ENCODE peak calls at places on chromosomes 5 and 9, in four cellular contexts. One of them, this sample, is unnamed.

GRCh38 chr9:94979904-94980507 is 253.5 kb downstream of the AOPEP start:
- DNase-seq in HCT116: no peak
- DNase-seq in epithelial cell of prostate: no peak
- DNase-seq in aorta: no peak
- DNase-seq in this sample: no peak

GRCh38 chr9:123724211-123724831 is 205.6 kb downstream of the DENND1A start:
- DNase-seq in epithelial cell of prostate: no peak
- DNase-seq in HCT116: no peak
- DNase-seq in aorta: no peak
- DNase-seq in this sample: no peak

GRCh38 chr9:120009856-120010255 is 570.1 kb downstream of the CDK5RAP2 start:
- DNase-seq in HCT116: no peak
- DNase-seq in aorta: no peak
- DNase-seq in epithelial cell of prostate: no peak
- DNase-seq in this sample: no peak

GRCh38 chr9:134366223-134367031 is 40.2 kb downstream of the RXRA start:
- DNase-seq in HCT116: no peak
- DNase-seq in epithelial cell of prostate: no peak
- DNase-seq in aorta: peak; percentile 94
- DNase-seq in this sample: no peak

GRCh38 chr9:18260527-18260926 is 213.4 kb upstream of the ADAMTSL1 start:
- DNase-seq in epithelial cell of prostate: no peak
- DNase-seq in aorta: no peak
- DNase-seq in HCT116: no peak
- DNase-seq in this sample: no peak

GRCh38 chr9:69548676-69549075 is 123.5 kb downstream of the APBA1 start:
- DNase-seq in epithelial cell of prostate: no peak
- DNase-seq in aorta: no peak
- DNase-seq in HCT116: no peak
- DNase-seq in this sample: no peak

GRCh38 chr9:20496328-20496727 is 126.0 kb downstream of the MLLT3 start:
- DNase-seq in aorta: no peak
- DNase-seq in HCT116: no peak
- DNase-seq in epithelial cell of prostate: no peak
- DNase-seq in this sample: no peak

GRCh38 chr5:98414938-98415337 is 358.5 kb upstream of the RGMB start:
- DNase-seq in aorta: no peak
- DNase-seq in epithelial cell of prostate: peak; percentile 84
- DNase-seq in HCT116: no peak
- DNase-seq in this sample: no peak

GRCh38 chr5:142976861-142977260 is 206.7 kb downstream of the ARHGAP26 start:
- DNase-seq in epithelial cell of prostate: no peak
- DNase-seq in HCT116: no peak
- DNase-seq in aorta: no peak
- DNase-seq in this sample: no peak

GRCh38 chr9:109555215-109555614 is 57.1 kb upstream of the PTPN3 start:
- DNase-seq in HCT116: no peak
- DNase-seq in aorta: no peak
- DNase-seq in epithelial cell of prostate: no peak
- DNase-seq in this sample: no peak

GRCh38 chr5:109852371-109853160 is 162.8 kb downstream of the MAN2A1 start:
- DNase-seq in epithelial cell of prostate: no peak
- DNase-seq in HCT116: no peak
- DNase-seq in aorta: no peak
- DNase-seq in this sample: no peak

GRCh38 chr9:112080831-112081542 is 94.1 kb downstream of the SUSD1 start:
- DNase-seq in HCT116: no peak
- DNase-seq in epithelial cell of prostate: peak; percentile 73
- DNase-seq in aorta: no peak
- DNase-seq in this sample: no peak

GRCh38 chr9:112084334-112084733 is 90.8 kb downstream of the SUSD1 start:
- DNase-seq in HCT116: no peak
- DNase-seq in epithelial cell of prostate: no peak
- DNase-seq in aorta: no peak
- DNase-seq in this sample: no peak

GRCh38 chr9:112084907-112085306 is 90.2 kb downstream of the SUSD1 start:
- DNase-seq in epithelial cell of prostate: no peak
- DNase-seq in HCT116: no peak
- DNase-seq in aorta: no peak
- DNase-seq in this sample: no peak

GRCh38 chr9:112078432-112078831 is 96.7 kb downstream of the SUSD1 start:
- DNase-seq in epithelial cell of prostate: no peak
- DNase-seq in HCT116: no peak
- DNase-seq in aorta: no peak
- DNase-seq in this sample: no peak

GRCh38 chr9:112081918-112082729 is 93.0 kb downstream of the SUSD1 start:
- DNase-seq in epithelial cell of prostate: no peak
- DNase-seq in aorta: no peak
- DNase-seq in HCT116: no peak
- DNase-seq in this sample: no peak
- H3K27ac ChIP-seq in epithelial cell of prostate: peak overlapping the region; percentile 65
- H3K27ac ChIP-seq in aorta: no peak overlapping the region
- H3K27ac ChIP-seq in HCT116: no peak overlapping the region
- H3K27ac ChIP-seq in this sample: no peak overlapping the region

GRCh38 chr9:80163889-80164288 is 592.1 kb downstream of the TLE4 start:
- DNase-seq in HCT116: no peak
- DNase-seq in epithelial cell of prostate: no peak
- DNase-seq in aorta: no peak
- DNase-seq in this sample: no peak
- H3K27ac ChIP-seq in HCT116: no peak overlapping the region
- H3K27ac ChIP-seq in epithelial cell of prostate: no peak overlapping the region
- H3K27ac ChIP-seq in aorta: no peak overlapping the region
- H3K27ac ChIP-seq in this sample: no peak overlapping the region

GRCh38 chr5:150490296-150490669 is 17.6 kb upstream of the NDST1 start:
- DNase-seq in epithelial cell of prostate: no peak
- DNase-seq in aorta: no peak
- DNase-seq in HCT116: no peak
- DNase-seq in this sample: no peak
- H3K27ac ChIP-seq in epithelial cell of prostate: peak overlapping the region; percentile 97
- H3K27ac ChIP-seq in aorta: peak overlapping the region; percentile 99
- H3K27ac ChIP-seq in HCT116: no peak overlapping the region
- H3K27ac ChIP-seq in this sample: no peak overlapping the region

GRCh38 chr9:93091453-93092081 is 4.5 kb upstream of the CARD19 start:
- DNase-seq in aorta: peak; percentile 61
- DNase-seq in HCT116: peak; percentile 73
- DNase-seq in epithelial cell of prostate: peak; percentile 70
- DNase-seq in this sample: no peak
- H3K27ac ChIP-seq in aorta: no peak overlapping the region
- H3K27ac ChIP-seq in HCT116: peak overlapping the region; percentile 3
- H3K27ac ChIP-seq in epithelial cell of prostate: peak overlapping the region; percentile 72
- H3K27ac ChIP-seq in this sample: peak overlapping the region; percentile 43

This sample was measured in naive thymus-derived CD4-positive, alpha-beta T cell.